ENCODE peak calls at places on chromosomes 12 and 14, in four cellular contexts. One of them, this sample, is unnamed.

GRCh38 chr14:23294734-23295561 is 7.7 kb downstream of the PPP1R3E start:
- DNase-seq in HepG2: peak; percentile 77
- DNase-seq in K562: peak; percentile 84
- DNase-seq in GM12878: no peak
- DNase-seq in this sample: peak; percentile 75

GRCh38 chr12:110537605-110538409 is 35.7 kb downstream of the RAD9B start:
- DNase-seq in HepG2: no peak
- DNase-seq in K562: no peak
- DNase-seq in GM12878: no peak
- DNase-seq in this sample: no peak

GRCh38 chr12:50572275-50572674 is 67.5 kb downstream of the DIP2B start:
- DNase-seq in HepG2: peak; percentile 84
- DNase-seq in K562: no peak
- DNase-seq in GM12878: no peak
- DNase-seq in this sample: peak; percentile 27

GRCh38 chr14:63578300-63578699 is 35.1 kb upstream of the PPP2R5E start:
- DNase-seq in HepG2: no peak
- DNase-seq in K562: no peak
- DNase-seq in GM12878: no peak
- DNase-seq in this sample: no peak

GRCh38 chr14:75702606-75703261 is 41.7 kb downstream of the TTLL5 start:
- DNase-seq in HepG2: no peak
- DNase-seq in K562: no peak
- DNase-seq in GM12878: no peak
- DNase-seq in this sample: no peak

GRCh38 chr12:119180380-119181040 is 1.8 kb downstream of the HSPB8 start:
- DNase-seq in HepG2: no peak
- DNase-seq in K562: peak; percentile 6
- DNase-seq in GM12878: no peak
- DNase-seq in this sample: no peak

GRCh38 chr12:77679701-77680100 is 151.0 kb upstream of the NAV3 start:
- DNase-seq in HepG2: no peak
- DNase-seq in K562: no peak
- DNase-seq in GM12878: no peak
- DNase-seq in this sample: no peak

GRCh38 chr12:75505706-75506312 is 5.6 kb downstream of the KRR1 start:
- DNase-seq in HepG2: peak; percentile 9
- DNase-seq in K562: peak; percentile 12
- DNase-seq in GM12878: no peak
- DNase-seq in this sample: no peak

GRCh38 chr12:26271889-26272492 is 76.6 kb downstream of the SSPN start:
- DNase-seq in HepG2: no peak
- DNase-seq in K562: peak; percentile 52
- DNase-seq in GM12878: peak; percentile 69
- DNase-seq in this sample: no peak

GRCh38 chr14:75223664-75224154 is 47.3 kb upstream of the TMED10 start:
- DNase-seq in HepG2: no peak
- DNase-seq in K562: peak; percentile 34
- DNase-seq in GM12878: peak; percentile 75
- DNase-seq in this sample: peak; percentile 56

GRCh38 chr14:100398044-100398443 is 74.9 kb downstream of the SLC25A47 start:
- DNase-seq in HepG2: peak; percentile 54
- DNase-seq in K562: no peak
- DNase-seq in GM12878: no peak
- DNase-seq in this sample: no peak

GRCh38 chr12:8996682-8997405 is 7.5 kb downstream of the KLRG1 start:
- DNase-seq in HepG2: no peak
- DNase-seq in K562: peak; percentile 55
- DNase-seq in GM12878: peak; percentile 77
- DNase-seq in this sample: no peak

GRCh38 chr12:24554612-24555300 is 394.1 kb downstream of the BCAT1 start:
- DNase-seq in HepG2: no peak
- DNase-seq in K562: no peak
- DNase-seq in GM12878: no peak
- DNase-seq in this sample: peak; percentile 9

GRCh38 chr12:71591601-71592000 is 72.0 kb downstream of the ZFC3H1 start:
- DNase-seq in HepG2: no peak
- DNase-seq in K562: no peak
- DNase-seq in GM12878: no peak
- DNase-seq in this sample: peak; percentile 22

GRCh38 chr12:46956451-46957035 is 122.9 kb upstream of the PCED1B start:
- DNase-seq in HepG2: no peak
- DNase-seq in K562: no peak
- DNase-seq in GM12878: no peak
- DNase-seq in this sample: no peak

GRCh38 chr14:64704743-64705405 is 650 bp downstream of the PLEKHG3 start:
- DNase-seq in HepG2: no peak
- DNase-seq in K562: no peak
- DNase-seq in GM12878: no peak
- DNase-seq in this sample: no peak

GRCh38 chr14:51862839-51863235 is 2.4 kb downstream of the GNG2 start:
- DNase-seq in HepG2: no peak
- DNase-seq in K562: no peak
- DNase-seq in GM12878: no peak
- DNase-seq in this sample: no peak

GRCh38 chr14:51860836-51861583 is 598 bp downstream of the GNG2 start:
- DNase-seq in HepG2: no peak
- DNase-seq in K562: no peak
- DNase-seq in GM12878: no peak
- DNase-seq in this sample: no peak

GRCh38 chr14:51862171-51862838 is 1.9 kb downstream of the GNG2 start:
- DNase-seq in HepG2: no peak
- DNase-seq in K562: no peak
- DNase-seq in GM12878: no peak
- DNase-seq in this sample: no peak

GRCh38 chr14:51859136-51859535 is 1.3 kb upstream of the GNG2 start:
- DNase-seq in HepG2: no peak
- DNase-seq in K562: no peak
- DNase-seq in GM12878: no peak
- DNase-seq in this sample: no peak

GRCh38 chr14:51860164-51860835 is at the start of gene GNG2:
- DNase-seq in HepG2: no peak
- DNase-seq in K562: peak; percentile 3
- DNase-seq in GM12878: peak; percentile 71
- DNase-seq in this sample: peak; percentile 82
- TF ChIP-seq POLR2AphosphoS5 in HepG2: no peak
- TF ChIP-seq POLR2AphosphoS5 in K562: no peak
- TF ChIP-seq POLR2AphosphoS5 in GM12878: peak; percentile 95
- TF ChIP-seq POLR2AphosphoS5 in this sample: peak; percentile 50

GRCh38 chr12:113469893-113470743 is 1.6 kb downstream of the LHX5 start:
- DNase-seq in HepG2: no peak
- DNase-seq in K562: no peak
- DNase-seq in GM12878: no peak
- DNase-seq in this sample: no peak

GRCh38 chr12:113470871-113471618 is 626 bp downstream of the LHX5 start:
- DNase-seq in HepG2: no peak
- DNase-seq in K562: no peak
- DNase-seq in GM12878: no peak
- DNase-seq in this sample: peak; percentile 71

GRCh38 chr12:113473400-113473799 is 1.7 kb upstream of the LHX5 start:
- DNase-seq in HepG2: no peak
- DNase-seq in K562: no peak
- DNase-seq in GM12878: no peak
- DNase-seq in this sample: no peak

GRCh38 chr12:113472191-113473190 is 820 bp upstream of the LHX5 start:
- DNase-seq in HepG2: no peak
- DNase-seq in K562: no peak
- DNase-seq in GM12878: no peak
- DNase-seq in this sample: peak; percentile 86

DNA sequence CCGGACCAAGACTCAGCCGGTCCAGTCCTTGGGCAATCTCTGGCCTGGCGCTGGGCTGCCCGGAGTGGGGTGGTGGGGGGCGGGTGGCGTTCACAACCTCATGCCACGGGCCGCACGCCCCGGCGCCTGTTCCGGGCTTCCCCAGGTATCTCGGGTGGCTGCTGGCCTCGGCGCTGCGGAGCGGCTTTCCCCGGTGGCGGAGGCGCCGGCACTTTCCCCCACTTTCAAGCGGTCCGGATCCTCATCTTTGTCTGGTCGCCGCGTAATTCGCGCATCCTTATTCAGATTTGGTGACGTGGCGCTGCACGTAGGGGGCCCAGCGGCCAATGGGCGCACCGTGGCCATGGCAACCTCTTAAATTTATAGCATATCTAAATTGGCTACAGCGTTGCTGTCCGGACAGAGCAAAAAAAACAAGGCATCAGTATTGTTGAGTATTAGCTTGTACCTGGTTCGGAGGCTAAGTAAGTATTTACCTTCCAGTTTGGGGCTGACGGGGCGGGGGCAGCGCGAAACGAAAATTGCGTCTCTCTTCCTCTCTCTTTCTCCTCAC is at the start of gene LHX5:
- DNase-seq in HepG2: no peak
- DNase-seq in K562: no peak
- DNase-seq in GM12878: no peak
- DNase-seq in this sample: peak; percentile 87
- H3K27me3 ChIP-seq in HepG2: peaks cover 89% of the 10 kb centered on the region
- H3K27me3 ChIP-seq in K562: peaks cover 93% of the 10 kb centered on the region
- H3K27me3 ChIP-seq in GM12878: peaks cover 35% of the 10 kb centered on the region
- H3K27me3 ChIP-seq in this sample: peaks cover 100% of the 10 kb centered on the region

DNA sequence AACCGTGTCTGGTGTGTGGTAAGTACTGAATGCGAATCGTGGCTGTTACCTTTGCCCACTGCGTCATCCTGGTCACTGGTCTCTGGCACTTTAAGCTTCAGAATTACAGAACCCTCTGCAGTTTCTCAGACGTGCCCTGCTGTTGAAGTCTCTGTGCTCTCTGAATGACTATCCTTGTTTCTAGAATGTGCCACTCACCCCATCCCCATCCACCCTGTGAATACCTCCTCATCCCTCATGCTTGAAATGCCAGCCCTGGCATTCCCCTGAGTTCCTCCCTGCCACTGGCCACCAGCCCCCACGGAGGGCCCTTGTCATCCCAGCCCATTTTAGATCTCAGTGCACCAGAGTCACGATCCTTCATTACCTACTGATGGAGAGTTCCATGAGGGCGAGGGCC is 21.3 kb downstream of the TPCN1 start:
- DNase-seq in HepG2: no peak
- DNase-seq in K562: no peak
- DNase-seq in GM12878: no peak
- DNase-seq in this sample: no peak
- TF ChIP-seq JUNB in HepG2: no peak
- TF ChIP-seq JUNB in K562: no peak
- TF ChIP-seq JUNB in GM12878: no peak
- TF ChIP-seq JUNB in this sample: no peak

GRCh38 chr12:31288381-31288780 is 37.6 kb downstream of the SINHCAF start:
- DNase-seq in HepG2: no peak
- DNase-seq in K562: no peak
- DNase-seq in GM12878: no peak
- DNase-seq in this sample: peak; percentile 66

DNA sequence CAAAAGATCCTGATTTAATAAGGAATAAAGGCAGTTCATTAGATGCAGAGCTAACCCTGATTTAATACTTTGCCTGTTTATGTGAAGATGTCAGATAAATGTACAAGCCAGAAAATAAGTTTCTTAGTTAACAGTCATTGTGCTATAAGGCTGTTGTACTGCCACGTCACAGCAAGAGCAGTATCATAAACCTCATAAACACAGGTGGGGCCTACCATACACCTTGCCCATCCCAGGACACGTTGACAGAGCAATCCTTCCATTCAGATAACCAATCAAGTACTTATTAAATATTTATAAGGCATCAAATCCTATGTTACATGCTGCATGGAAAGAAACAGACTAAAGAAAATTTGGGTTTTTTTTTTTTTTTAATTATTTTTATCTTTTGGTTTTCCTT is 36.5 kb downstream of the SINHCAF start:
- DNase-seq in HepG2: no peak
- DNase-seq in K562: no peak
- DNase-seq in GM12878: no peak
- DNase-seq in this sample: no peak
- TF ChIP-seq POLR2AphosphoS5 in HepG2: no peak
- TF ChIP-seq POLR2AphosphoS5 in K562: no peak
- TF ChIP-seq POLR2AphosphoS5 in GM12878: no peak
- TF ChIP-seq POLR2AphosphoS5 in this sample: peak; percentile 14

GRCh38 chr14:56798447-56799326 is 11.6 kb downstream of the OTX2 start:
- DNase-seq in HepG2: no peak
- DNase-seq in K562: no peak
- DNase-seq in GM12878: no peak
- DNase-seq in this sample: peak; percentile 73
- H3K27me3 ChIP-seq in HepG2: peaks cover 69% of the 10 kb centered on the region
- H3K27me3 ChIP-seq in K562: peaks cover 48% of the 10 kb centered on the region
- H3K27me3 ChIP-seq in GM12878: peaks cover 11% of the 10 kb centered on the region
- H3K27me3 ChIP-seq in this sample: peaks cover 95% of the 10 kb centered on the region

DNA sequence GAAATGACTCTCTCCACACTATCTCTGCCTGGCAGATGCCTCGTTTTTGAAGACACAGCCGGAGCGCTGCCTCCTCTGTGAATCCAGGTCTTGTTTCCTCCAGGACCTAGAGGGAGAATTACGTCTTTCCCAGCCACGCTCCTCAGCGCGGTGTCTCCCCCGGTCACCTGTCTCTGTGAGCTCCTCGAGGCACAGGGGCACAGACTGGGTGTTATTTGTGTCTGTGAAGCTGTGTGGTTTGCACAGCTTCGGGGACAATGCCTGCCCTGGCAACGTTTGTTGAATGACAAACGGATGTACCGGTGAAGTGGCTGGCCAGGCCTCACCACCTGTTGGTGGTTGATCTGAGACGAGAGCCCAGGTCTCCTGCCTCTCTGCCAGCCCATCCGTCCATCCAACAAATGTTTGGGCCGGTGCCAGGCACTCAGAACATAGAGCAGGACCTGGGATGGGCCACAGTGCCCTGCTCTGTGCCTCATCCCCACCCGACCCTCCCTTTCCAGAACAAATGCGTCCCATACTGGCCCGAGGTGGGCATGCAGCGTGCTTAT is 6.1 kb downstream of the PTPN6 start:
- DNase-seq in HepG2: no peak
- DNase-seq in K562: no peak
- DNase-seq in GM12878: no peak
- DNase-seq in this sample: no peak
- TF ChIP-seq JUNB in HepG2: no peak
- TF ChIP-seq JUNB in K562: no peak
- TF ChIP-seq JUNB in GM12878: no peak
- TF ChIP-seq JUNB in this sample: no peak

DNA sequence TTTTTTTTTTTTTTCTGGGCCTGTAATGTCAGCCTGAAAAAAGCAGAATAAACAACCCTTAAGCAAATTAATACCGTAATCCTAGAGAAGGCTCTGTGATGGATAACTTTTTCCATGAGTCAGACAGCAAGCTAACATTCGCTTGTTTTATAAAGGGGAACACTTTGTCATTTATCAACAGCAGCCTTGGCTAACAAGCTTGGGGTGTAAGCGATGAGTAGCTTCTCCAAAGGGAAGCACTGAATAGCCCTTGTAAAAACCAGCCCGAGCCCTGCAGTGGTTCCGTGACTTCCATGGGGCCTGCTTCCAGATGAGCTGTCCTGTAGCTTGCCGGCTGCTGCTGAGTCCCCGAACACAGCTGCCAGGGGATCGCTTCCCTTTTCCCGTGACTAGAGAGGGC is 29.6 kb downstream of the CD9 start:
- DNase-seq in HepG2: peak; percentile 32
- DNase-seq in K562: no peak
- DNase-seq in GM12878: no peak
- DNase-seq in this sample: no peak
- TF ChIP-seq POLR2AphosphoS5 in HepG2: no peak
- TF ChIP-seq POLR2AphosphoS5 in K562: no peak
- TF ChIP-seq POLR2AphosphoS5 in GM12878: no peak
- TF ChIP-seq POLR2AphosphoS5 in this sample: no peak

GRCh38 chr14:20857207-20857606 is 34.0 kb upstream of the RNASE3 start:
- DNase-seq in HepG2: no peak
- DNase-seq in K562: no peak
- DNase-seq in GM12878: no peak
- DNase-seq in this sample: no peak
- H3K27me3 ChIP-seq in HepG2: peaks cover 6% of the 10 kb centered on the region
- H3K27me3 ChIP-seq in K562: no peaks in the 10 kb centered on the region
- H3K27me3 ChIP-seq in GM12878: no peaks in the 10 kb centered on the region
- H3K27me3 ChIP-seq in this sample: no peaks in the 10 kb centered on the region

This sample was measured in GM23338.